ENCODE peak calls at places on chromosomes 13 and 19, in five cellular contexts. One of them, this sample, is unnamed.

GRCh38 chr13:109787135-109787954 is 962 bp upstream of the IRS2 start:
- DNase-seq in H9: peak; percentile 62
- DNase-seq in neuronal stem cell: peak; percentile 69
- DNase-seq in H1: peak; percentile 67
- DNase-seq in IMR-90: peak; percentile 33
- DNase-seq in this sample: peak; percentile 63

GRCh38 chr19:9947441-9947840 is 11.1 kb upstream of the OLFM2 start:
- DNase-seq in H9: no peak
- DNase-seq in neuronal stem cell: no peak
- DNase-seq in H1: no peak
- DNase-seq in IMR-90: no peak
- DNase-seq in this sample: no peak

GRCh38 chr13:98240131-98240530 is 63.1 kb upstream of the RNF113B start:
- DNase-seq in H9: no peak
- DNase-seq in neuronal stem cell: no peak
- DNase-seq in H1: no peak
- DNase-seq in IMR-90: no peak
- DNase-seq in this sample: no peak

GRCh38 chr19:28218728-28219127 is 994.2 kb downstream of the UQCRFS1 start:
- DNase-seq in H9: no peak
- DNase-seq in neuronal stem cell: no peak
- DNase-seq in H1: no peak
- DNase-seq in IMR-90: no peak
- DNase-seq in this sample: no peak

GRCh38 chr19:7926021-7926726 is at the start of gene CTXN1:
- DNase-seq in H9: peak; percentile 71
- DNase-seq in neuronal stem cell: peak; percentile 72
- DNase-seq in H1: peak; percentile 91
- DNase-seq in IMR-90: no peak
- DNase-seq in this sample: peak; percentile 75

GRCh38 chr19:54206831-54207177 is 6.1 kb downstream of the RPS9 start:
- DNase-seq in H9: no peak
- DNase-seq in neuronal stem cell: no peak
- DNase-seq in H1: no peak
- DNase-seq in IMR-90: no peak
- DNase-seq in this sample: no peak

GRCh38 chr13:48222358-48223015 is 10.5 kb upstream of the ITM2B start:
- DNase-seq in H9: no peak
- DNase-seq in neuronal stem cell: no peak
- DNase-seq in H1: no peak
- DNase-seq in IMR-90: peak; percentile 42
- DNase-seq in this sample: peak; percentile 72

GRCh38 chr19:14561249-14561648 is 10.6 kb downstream of the NDUFB7 start:
- DNase-seq in H9: no peak
- DNase-seq in neuronal stem cell: no peak
- DNase-seq in H1: no peak
- DNase-seq in IMR-90: no peak
- DNase-seq in this sample: no peak

GRCh38 chr13:112442483-112443090 is 66.4 kb downstream of the SPACA7 start:
- DNase-seq in H9: peak; percentile 49
- DNase-seq in neuronal stem cell: peak; percentile 21
- DNase-seq in H1: no peak
- DNase-seq in IMR-90: peak; percentile 5
- DNase-seq in this sample: no peak

GRCh38 chr13:81051873-81052272 is 710.9 kb upstream of the SPRY2 start:
- DNase-seq in H9: no peak
- DNase-seq in neuronal stem cell: no peak
- DNase-seq in H1: no peak
- DNase-seq in IMR-90: no peak
- DNase-seq in this sample: peak; percentile 3

GRCh38 chr19:19526581-19527370 is 1.9 kb upstream of the YJEFN3 start:
- DNase-seq in H9: no peak
- DNase-seq in neuronal stem cell: no peak
- DNase-seq in H1: no peak
- DNase-seq in IMR-90: no peak
- DNase-seq in this sample: no peak

GRCh38 chr13:113653264-113654174 is 4.5 kb downstream of the ATP4B start:
- DNase-seq in H9: no peak
- DNase-seq in neuronal stem cell: no peak
- DNase-seq in H1: no peak
- DNase-seq in IMR-90: no peak
- DNase-seq in this sample: no peak

GRCh38 chr13:40982772-40983171 is 36.3 kb downstream of the ELF1 start:
- DNase-seq in H9: no peak
- DNase-seq in neuronal stem cell: no peak
- DNase-seq in H1: no peak
- DNase-seq in IMR-90: peak; percentile 52
- DNase-seq in this sample: peak; percentile 91

GRCh38 chr13:27973956-27974662 is 5.0 kb upstream of the CDX2 start:
- DNase-seq in H9: no peak
- DNase-seq in neuronal stem cell: no peak
- DNase-seq in H1: no peak
- DNase-seq in IMR-90: no peak
- DNase-seq in this sample: no peak

GRCh38 chr13:79393564-79394249 is 12.3 kb downstream of the RBM26 start:
- DNase-seq in H9: no peak
- DNase-seq in neuronal stem cell: no peak
- DNase-seq in H1: no peak
- DNase-seq in IMR-90: no peak
- DNase-seq in this sample: no peak

GRCh38 chr19:57088125-57088524 is 31.7 kb upstream of the USP29 start:
- DNase-seq in H9: no peak
- DNase-seq in neuronal stem cell: no peak
- DNase-seq in H1: no peak
- DNase-seq in IMR-90: no peak
- DNase-seq in this sample: no peak

GRCh38 chr13:100520936-100521765 is 67.4 kb downstream of the GGACT start:
- DNase-seq in H9: peak; percentile 72
- DNase-seq in neuronal stem cell: no peak
- DNase-seq in H1: no peak
- DNase-seq in IMR-90: no peak
- DNase-seq in this sample: no peak

GRCh38 chr13:100523994-100524393 is 64.6 kb downstream of the GGACT start:
- DNase-seq in H9: no peak
- DNase-seq in neuronal stem cell: no peak
- DNase-seq in H1: no peak
- DNase-seq in IMR-90: no peak
- DNase-seq in this sample: no peak

GRCh38 chr13:100519626-100520025 is 69.0 kb downstream of the GGACT start:
- DNase-seq in H9: no peak
- DNase-seq in neuronal stem cell: no peak
- DNase-seq in H1: no peak
- DNase-seq in IMR-90: no peak
- DNase-seq in this sample: no peak

GRCh38 chr13:100523437-100523836 is 65.2 kb downstream of the GGACT start:
- DNase-seq in H9: no peak
- DNase-seq in neuronal stem cell: no peak
- DNase-seq in H1: no peak
- DNase-seq in IMR-90: no peak
- DNase-seq in this sample: no peak

GRCh38 chr13:100521912-100522490 is 66.6 kb downstream of the GGACT start:
- DNase-seq in H9: no peak
- DNase-seq in neuronal stem cell: no peak
- DNase-seq in H1: no peak
- DNase-seq in IMR-90: no peak
- DNase-seq in this sample: no peak
- H2BK15ac ChIP-seq in H9: no peak overlapping the region
- H2BK15ac ChIP-seq in neuronal stem cell: no peak overlapping the region
- H2BK15ac ChIP-seq in H1: no peak overlapping the region
- H2BK15ac ChIP-seq in IMR-90: no peak overlapping the region
- H2BK15ac ChIP-seq in this sample: no peak overlapping the region

DNA sequence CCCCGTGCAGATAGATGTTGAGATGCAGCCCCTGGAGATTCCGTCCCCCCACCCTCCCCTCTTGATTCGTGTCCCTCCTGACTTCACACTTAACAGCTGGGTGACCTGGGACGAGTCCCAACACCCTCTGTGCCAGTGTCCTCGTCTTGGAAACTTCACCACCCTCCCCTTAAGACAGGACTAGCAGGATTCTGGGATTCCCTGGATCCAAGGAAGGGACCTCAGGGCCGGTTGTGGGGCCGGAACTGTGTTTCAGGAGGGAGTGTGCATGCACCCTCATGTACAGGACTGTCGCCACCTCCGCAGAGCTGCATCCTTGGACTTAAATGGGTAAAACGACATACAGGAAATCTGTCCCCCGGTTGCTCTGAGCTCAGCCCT is 952 bp downstream of the MYO9B start:
- DNase-seq in H9: no peak
- DNase-seq in neuronal stem cell: no peak
- DNase-seq in H1: no peak
- DNase-seq in IMR-90: no peak
- DNase-seq in this sample: no peak
- H3K14ac ChIP-seq in H9: peak overlapping the region; percentile 16
- H3K14ac ChIP-seq in neuronal stem cell: no peak overlapping the region
- H3K14ac ChIP-seq in H1: no peak overlapping the region
- H3K14ac ChIP-seq in IMR-90: peak overlapping the region; percentile 72
- H3K14ac ChIP-seq in this sample: peak overlapping the region; percentile 99

GRCh38 chr13:44234566-44234965 is 139.1 kb upstream of the SERP2 start:
- DNase-seq in H9: no peak
- DNase-seq in neuronal stem cell: no peak
- DNase-seq in H1: no peak
- DNase-seq in IMR-90: peak; percentile 37
- DNase-seq in this sample: no peak

GRCh38 chr13:44230071-44230470 is 143.6 kb upstream of the SERP2 start:
- DNase-seq in H9: no peak
- DNase-seq in neuronal stem cell: no peak
- DNase-seq in H1: no peak
- DNase-seq in IMR-90: peak; percentile 77
- DNase-seq in this sample: peak; percentile 87

GRCh38 chr13:44230736-44231135 is 142.9 kb upstream of the SERP2 start:
- DNase-seq in H9: no peak
- DNase-seq in neuronal stem cell: no peak
- DNase-seq in H1: no peak
- DNase-seq in IMR-90: no peak
- DNase-seq in this sample: peak; percentile 26

GRCh38 chr13:44231786-44232516 is 141.7 kb upstream of the SERP2 start:
- DNase-seq in H9: peak; percentile 89
- DNase-seq in neuronal stem cell: peak; percentile 9
- DNase-seq in H1: peak; percentile 62
- DNase-seq in IMR-90: peak; percentile 96
- DNase-seq in this sample: peak; percentile 97

GRCh38 chr13:44232729-44233128 is 140.9 kb upstream of the SERP2 start:
- DNase-seq in H9: no peak
- DNase-seq in neuronal stem cell: no peak
- DNase-seq in H1: no peak
- DNase-seq in IMR-90: no peak
- DNase-seq in this sample: peak; percentile 73
- H3K4me1 ChIP-seq in H9: peaks cover 6% of the 10 kb centered on the region
- H3K4me1 ChIP-seq in neuronal stem cell: peaks cover 5% of the 10 kb centered on the region
- H3K4me1 ChIP-seq in H1: peaks cover 6% of the 10 kb centered on the region
- H3K4me1 ChIP-seq in IMR-90: peaks cover 18% of the 10 kb centered on the region
- H3K4me1 ChIP-seq in this sample: peaks cover 12% of the 10 kb centered on the region

GRCh38 chr19:47391510-47392223 is 27.7 kb downstream of the MEIS3 start:
- DNase-seq in H9: peak; percentile 95
- DNase-seq in neuronal stem cell: peak; percentile 52
- DNase-seq in H1: peak; percentile 97
- DNase-seq in IMR-90: peak; percentile 66
- DNase-seq in this sample: peak; percentile 67

GRCh38 chr19:47389150-47389556 is 30.2 kb downstream of the MEIS3 start:
- DNase-seq in H9: no peak
- DNase-seq in neuronal stem cell: no peak
- DNase-seq in H1: no peak
- DNase-seq in IMR-90: no peak
- DNase-seq in this sample: no peak

DNA sequence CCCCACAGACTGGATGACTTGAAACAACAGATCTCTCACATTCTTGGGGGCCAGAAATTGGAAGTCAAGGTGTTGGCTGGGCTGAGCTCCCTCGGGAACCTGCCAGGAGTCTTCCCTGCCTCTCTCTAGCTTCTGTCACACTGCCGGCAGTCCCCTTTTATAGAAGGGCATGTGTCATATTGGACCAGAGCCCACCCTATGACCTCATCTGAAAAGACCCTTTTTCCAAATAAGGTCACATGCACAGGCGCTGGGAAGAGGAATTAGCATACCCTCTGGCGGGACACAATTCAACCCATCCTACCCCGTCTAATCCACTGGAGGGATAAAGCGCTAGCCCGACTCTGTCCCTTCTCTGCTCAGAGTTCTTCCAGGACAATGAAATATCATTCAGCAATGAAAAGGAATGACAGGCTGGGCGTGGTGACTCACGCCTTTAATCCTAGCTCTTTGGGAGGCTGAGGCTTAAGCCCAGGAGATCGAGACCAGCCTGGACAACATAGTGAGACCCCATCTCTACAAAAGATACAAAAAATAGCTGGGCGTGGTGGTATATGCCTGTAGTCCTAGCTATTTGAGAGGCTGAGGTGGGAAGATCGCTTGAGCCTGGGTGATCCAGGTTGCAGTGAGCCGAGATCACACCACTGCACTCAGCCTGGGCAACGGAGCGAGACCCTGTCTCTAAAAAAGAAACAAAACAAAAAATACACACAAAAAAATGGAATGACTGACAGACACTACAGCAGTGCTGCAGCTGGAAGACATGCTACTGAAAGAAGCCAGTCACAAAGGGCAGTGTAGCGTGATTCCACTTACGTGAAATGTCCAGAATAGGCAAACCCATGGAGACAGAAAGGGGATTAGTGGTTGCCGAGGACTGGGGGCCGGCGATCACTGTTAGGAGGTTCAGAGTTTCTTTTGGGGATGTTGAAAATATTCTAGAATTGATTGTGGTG is 28.5 kb downstream of the MEIS3 start:
- DNase-seq in H9: no peak
- DNase-seq in neuronal stem cell: no peak
- DNase-seq in H1: no peak
- DNase-seq in IMR-90: no peak
- DNase-seq in this sample: no peak
- H2BK15ac ChIP-seq in H9: no peak overlapping the region
- H2BK15ac ChIP-seq in neuronal stem cell: no peak overlapping the region
- H2BK15ac ChIP-seq in H1: peak overlapping the region; percentile 48
- H2BK15ac ChIP-seq in IMR-90: no peak overlapping the region
- H2BK15ac ChIP-seq in this sample: no peak overlapping the region

DNA sequence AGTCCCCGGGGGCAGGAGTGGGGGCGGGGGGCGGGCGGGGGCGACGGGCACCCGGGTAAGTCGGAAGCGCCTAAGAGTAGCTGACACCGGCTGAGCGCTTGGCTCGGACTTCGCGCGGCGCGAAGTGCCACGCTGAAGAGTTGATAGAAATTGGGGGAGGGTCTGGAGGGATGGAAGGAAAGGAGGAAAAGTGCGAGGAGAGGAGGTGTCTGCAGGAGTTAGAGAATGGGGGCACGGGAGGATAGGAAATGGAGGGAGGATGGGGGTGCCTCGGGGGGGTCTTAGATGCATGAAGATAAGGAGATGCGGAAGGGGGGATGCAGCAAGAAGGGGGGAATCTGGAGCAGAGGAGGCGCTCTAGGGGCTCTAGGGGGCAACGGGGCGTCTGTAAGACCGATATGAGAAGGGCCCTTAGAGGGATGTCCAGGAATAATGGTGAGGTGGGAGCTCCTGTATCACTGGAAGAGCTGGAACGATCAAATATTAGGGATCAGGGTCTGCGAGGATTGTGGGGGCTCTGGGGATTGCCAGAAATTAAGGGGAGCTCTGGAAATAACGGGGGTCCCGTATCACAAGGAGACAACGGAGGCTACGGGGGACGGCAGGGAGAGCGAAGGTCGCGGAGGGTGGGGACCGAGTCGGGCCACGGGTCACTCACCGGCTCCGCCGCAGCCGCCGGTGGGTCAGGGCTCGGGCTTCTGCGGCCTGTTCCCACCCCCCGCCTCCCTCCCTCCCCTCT is at the start of gene MYPOP:
- DNase-seq in H9: peak; percentile 33
- DNase-seq in neuronal stem cell: no peak
- DNase-seq in H1: no peak
- DNase-seq in IMR-90: no peak
- DNase-seq in this sample: peak; percentile 32
- H3K14ac ChIP-seq in H9: no peak within 1 kb of the TSS
- H3K14ac ChIP-seq in neuronal stem cell: no peak within 1 kb of the TSS
- H3K14ac ChIP-seq in H1: no peak within 1 kb of the TSS
- H3K14ac ChIP-seq in IMR-90: peak within 1 kb of the TSS; percentile 76
- H3K14ac ChIP-seq in this sample: no peak within 1 kb of the TSS

This sample was measured in mesenchymal stem cell.